ENCODE peak calls at places on chromosomes 11 and 22, in five cellular contexts. G is upper lobe of left lung, H is HepG2, I is K562, B is GM12878. Z is an unnamed sample.

GRCh38 chr11:12806113-12806512 is 131.9 kb downstream of the TEAD1 start:
- ATAC-seq in H (no peak), B (no peak), G (no peak), I (no peak), Z (no peak)

GRCh38 chr22:32788884-32789624 is 12.5 kb upstream of the TIMP3 start:
- ATAC-seq in B (no peak), G (peak; percentile 64), H (peak; percentile 68), I (no peak), Z (peak; percentile 77)

GRCh38 chr11:118522571-118523072 is 4.7 kb upstream of the TTC36 start:
- ATAC-seq in B (no peak), I (peak; percentile 77), G (no peak), H (peak; percentile 88), Z (no peak)

GRCh38 chr11:8095356-8095755 is 14.3 kb downstream of the TUB start:
- ATAC-seq in I (no peak), G (no peak), H (no peak), B (no peak), Z (no peak)

GRCh38 chr22:35582861-35583670 is 34.1 kb downstream of the MB start:
- ATAC-seq in G (no peak), I (peak; percentile 92), B (peak; percentile 93), H (peak; percentile 87), Z (peak; percentile 63)

GRCh38 chr11:2562181-2562581 is 117.4 kb downstream of the KCNQ1 start:
- ATAC-seq in I (peak; percentile 16), H (peak; percentile 86), B (no peak), G (no peak), Z (no peak)

GRCh38 chr11:57462597-57462996 is 2.3 kb downstream of the RTN4RL2 start:
- ATAC-seq in G (no peak), H (no peak), B (no peak), I (no peak), Z (no peak)

GRCh38 chr22:22099194-22099486 is 116.6 kb upstream of the TOP3B start:
- ATAC-seq in H (no peak), B (peak; percentile 96), I (no peak), G (no peak), Z (no peak)

GRCh38 chr11:2290351-2290841 is 11.3 kb downstream of the C11orf21 start:
- ATAC-seq in G (no peak), H (no peak), B (no peak), I (no peak), Z (no peak)

GRCh38 chr22:29139965-29140782 is 65.5 kb upstream of the EMID1 start:
- ATAC-seq in B (no peak), I (no peak), H (peak; percentile 80), G (peak; percentile 36), Z (peak; percentile 80)

GRCh38 chr11:74559110-74559933 is 33.1 kb upstream of the POLD3 start:
- ATAC-seq in G (no peak), I (no peak), B (no peak), H (peak; percentile 91), Z (no peak)

GRCh38 chr11:6682591-6682935 is 577 bp downstream of the MRPL17 start:
- ATAC-seq in G (no peak), H (peak; percentile 18), B (peak; percentile 14), I (peak; percentile 9), Z (no peak)

DNA sequence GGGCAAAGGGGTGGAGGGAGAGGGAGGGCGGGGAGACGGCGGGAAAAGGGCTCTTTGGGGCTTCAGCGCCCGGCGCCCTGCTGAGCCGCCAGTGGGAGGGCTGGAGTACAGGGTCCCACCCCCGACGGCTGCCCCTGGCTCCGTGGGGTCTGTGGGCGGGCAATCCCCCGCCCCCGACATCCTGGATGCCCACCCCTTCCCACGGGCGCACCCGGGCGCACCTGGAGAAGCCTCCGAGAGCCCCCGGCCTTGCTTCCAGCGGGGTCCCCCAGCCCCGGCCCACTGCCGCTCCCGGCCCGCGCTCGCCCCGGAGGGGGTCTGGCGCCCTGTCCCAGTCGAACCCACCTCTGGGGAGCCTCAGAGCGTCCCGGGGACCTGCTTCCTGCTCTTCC is 394 bp downstream of the CHRM4 start:
- ATAC-seq in H (no peak), G (no peak), B (no peak), I (no peak), Z (no peak)
- H3K27me3 ChIP-seq in H (peaks cover 36% of the 10 kb centered on the region), G (peaks cover 52% of the 10 kb centered on the region), B (peaks cover 13% of the 10 kb centered on the region), I (no peaks in the 10 kb centered on the region), Z (peaks cover 71% of the 10 kb centered on the region)

DNA sequence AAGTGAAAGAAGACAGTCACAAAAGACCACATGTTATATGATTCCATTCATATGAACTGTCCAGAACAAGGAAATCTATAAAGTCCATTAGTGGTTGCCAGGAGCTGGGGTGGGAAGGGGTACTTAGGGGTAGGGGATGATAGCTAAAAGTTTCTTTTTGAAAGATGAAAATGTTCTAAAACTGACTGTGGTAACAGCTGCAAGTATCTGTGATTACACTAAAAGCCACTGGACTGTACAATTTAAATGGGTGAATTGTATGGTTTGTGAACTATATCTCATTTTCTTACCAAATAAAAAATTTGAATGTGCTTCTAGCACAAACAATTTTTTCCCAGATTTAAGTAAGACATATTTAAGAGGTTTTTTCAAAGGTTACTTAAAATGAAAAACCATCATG is 22.1 kb downstream of the CHKA start:
- ATAC-seq in B (peak; percentile 53), G (no peak), H (peak; percentile 24), I (peak; percentile 24), Z (no peak)
- H3K4me1 ChIP-seq in B (peaks cover 8% of the 10 kb centered on the region), G (peaks cover 24% of the 10 kb centered on the region), H (peaks cover 79% of the 10 kb centered on the region), I (peaks cover 12% of the 10 kb centered on the region), Z (no peaks in the 10 kb centered on the region)

GRCh38 chr11:70048279-70049024 is 29.7 kb upstream of the ANO1 start:
- ATAC-seq in G (no peak), H (peak; percentile 64), I (peak; percentile 79), B (no peak), Z (no peak)

GRCh38 chr11:70040869-70041501 is 37.1 kb upstream of the ANO1 start:
- ATAC-seq in I (no peak), B (no peak), G (no peak), H (no peak), Z (no peak)

GRCh38 chr11:70040452-70040851 is 37.7 kb upstream of the ANO1 start:
- ATAC-seq in G (no peak), I (no peak), B (no peak), H (no peak), Z (no peak)

GRCh38 chr11:70046089-70046488 is 32.0 kb upstream of the ANO1 start:
- ATAC-seq in H (no peak), B (no peak), G (no peak), I (no peak), Z (no peak)

DNA sequence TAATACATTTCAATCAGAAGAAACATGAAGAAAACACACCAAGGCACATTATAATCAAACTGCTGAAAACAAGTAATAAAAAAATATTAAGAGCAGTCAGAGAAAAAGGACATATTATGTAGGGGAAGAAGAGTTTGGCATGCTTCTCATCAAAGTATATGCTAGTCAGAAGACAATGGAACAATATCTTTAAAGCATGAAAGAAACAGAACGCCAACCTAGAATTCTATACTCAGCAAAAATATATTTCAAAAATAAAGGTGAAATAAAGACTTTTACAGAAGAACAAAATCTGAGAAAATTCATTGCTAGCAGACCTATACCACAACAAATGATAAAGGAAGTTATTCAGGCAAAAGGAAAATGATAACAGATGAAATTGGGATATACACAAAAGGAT is 34.6 kb upstream of the ANO1 start:
- ATAC-seq in I (no peak), H (no peak), G (no peak), B (no peak), Z (no peak)
- TF ChIP-seq EP300 in I (no peak), H (no peak), G (no peak), B (no peak), Z (no peak)

DNA sequence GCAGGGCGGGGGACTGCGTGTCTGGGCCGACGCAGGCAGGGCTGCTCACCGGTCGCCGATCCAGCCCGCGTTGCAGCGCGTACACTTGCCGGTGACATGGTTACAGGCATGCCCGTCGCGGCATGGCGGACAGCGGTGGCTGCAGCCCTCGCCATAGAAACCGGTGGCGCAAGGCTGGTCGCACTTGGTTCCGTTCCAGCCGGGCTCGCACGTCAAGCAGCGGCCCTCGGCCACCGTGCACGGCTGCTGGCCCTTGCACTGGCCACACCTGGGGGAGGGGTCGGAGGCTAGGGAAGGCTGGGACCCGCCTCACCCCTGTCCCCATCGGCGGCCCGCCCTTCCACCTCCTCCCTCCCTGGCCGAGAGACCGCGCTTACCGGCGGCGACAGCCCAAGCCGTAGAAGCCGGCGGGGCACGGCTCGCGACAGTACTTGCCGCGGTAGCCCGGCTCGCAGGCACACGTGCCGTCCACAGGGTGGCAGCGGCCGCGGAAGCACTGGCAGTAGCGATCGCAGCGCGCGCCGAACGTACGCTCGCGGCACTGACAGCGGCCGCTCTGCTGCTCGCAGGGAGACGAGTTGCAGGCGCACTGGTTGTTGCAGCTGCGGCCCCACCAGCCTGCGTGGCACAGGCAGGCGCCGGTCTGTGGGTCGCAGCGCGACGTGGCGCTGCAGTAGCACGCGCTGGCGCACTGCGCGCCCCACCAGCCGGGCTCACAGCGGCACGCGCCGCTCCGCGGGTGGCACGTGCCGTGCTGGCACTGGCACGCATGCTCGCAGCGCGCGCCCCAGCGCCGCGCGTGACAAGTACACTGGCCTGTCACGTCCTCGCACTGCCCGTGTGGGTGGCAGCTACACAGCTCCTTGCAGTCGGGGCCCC is 6.7 kb downstream of the SCARF2 start:
- ATAC-seq in G (no peak), H (no peak), B (peak; percentile 66), I (no peak), Z (peak; percentile 50)
- H3K27me3 ChIP-seq in G (peaks cover 19% of the 10 kb centered on the region), H (no peaks in the 10 kb centered on the region), B (peaks cover 24% of the 10 kb centered on the region), I (peaks cover 39% of the 10 kb centered on the region), Z (peaks cover 14% of the 10 kb centered on the region)

GRCh38 chr11:125084761-125085231 is 21.7 kb downstream of the SLC37A2 start:
- ATAC-seq in I (no peak), G (no peak), H (no peak), B (no peak), Z (no peak)
- H3K4me1 ChIP-seq in I (no peaks in the 10 kb centered on the region), G (no peaks in the 10 kb centered on the region), H (peaks cover 34% of the 10 kb centered on the region), B (no peaks in the 10 kb centered on the region), Z (no peaks in the 10 kb centered on the region)

GRCh38 chr11:70313945-70314344 is 43.5 kb downstream of the PPFIA1 start:
- ATAC-seq in G (no peak), H (no peak), I (no peak), B (peak; percentile 84), Z (no peak)
- TF ChIP-seq EP300 in G (no peak), H (no peak), I (no peak), B (no peak), Z (no peak)

Z was measured in gastroesophageal sphincter.